ENCODE peak calls at places on chromosomes 6 and 20, in ten cellular contexts. One of them, this sample, is unnamed.

GRCh38 chr20:46870041-46870440 is 24.6 kb upstream of the EYA2 start:
- DNase-seq in AG09319: no peak
- DNase-seq in cardiac muscle cell: no peak
- DNase-seq in activated CD4-positive, CD25-positive, alpha-beta regulatory T cell treated with anti-CD3 and anti-CD28 coated beads, Interleukin-2, amount 50 U/mL, for 16 hours: no peak
- DNase-seq in NCI-H187 treated with DMSO at 0.1 percent for 48 hours: no peak
- DNase-seq in psoas muscle: no peak
- DNase-seq in RPMI7951: no peak
- DNase-seq in fibroblast of the aortic adventitia: no peak
- DNase-seq in nephron progenitor cell: no peak
- DNase-seq in hepatocyte: no peak
- DNase-seq in this sample: no peak

GRCh38 chr20:46174469-46175126 is 56.5 kb downstream of the CD40 start:
- DNase-seq in AG09319: peak
- DNase-seq in cardiac muscle cell: peak
- DNase-seq in activated CD4-positive, CD25-positive, alpha-beta regulatory T cell treated with anti-CD3 and anti-CD28 coated beads, Interleukin-2, amount 50 U/mL, for 16 hours: peak
- DNase-seq in NCI-H187 treated with DMSO at 0.1 percent for 48 hours: no peak
- DNase-seq in psoas muscle: peak
- DNase-seq in RPMI7951: peak
- DNase-seq in fibroblast of the aortic adventitia: peak
- DNase-seq in nephron progenitor cell: peak
- DNase-seq in hepatocyte: peak
- DNase-seq in this sample: peak

GRCh38 chr20:19275630-19276071 is 63.2 kb downstream of the SLC24A3 start:
- DNase-seq in AG09319: peak
- DNase-seq in cardiac muscle cell: no peak
- DNase-seq in activated CD4-positive, CD25-positive, alpha-beta regulatory T cell treated with anti-CD3 and anti-CD28 coated beads, Interleukin-2, amount 50 U/mL, for 16 hours: no peak
- DNase-seq in NCI-H187 treated with DMSO at 0.1 percent for 48 hours: no peak
- DNase-seq in psoas muscle: peak
- DNase-seq in RPMI7951: peak
- DNase-seq in fibroblast of the aortic adventitia: no peak
- DNase-seq in nephron progenitor cell: no peak
- DNase-seq in hepatocyte: peak
- DNase-seq in this sample: peak

GRCh38 chr6:30700340-30700739 is 9.6 kb upstream of the NRM start:
- DNase-seq in AG09319: no peak
- DNase-seq in cardiac muscle cell: no peak
- DNase-seq in activated CD4-positive, CD25-positive, alpha-beta regulatory T cell treated with anti-CD3 and anti-CD28 coated beads, Interleukin-2, amount 50 U/mL, for 16 hours: no peak
- DNase-seq in NCI-H187 treated with DMSO at 0.1 percent for 48 hours: no peak
- DNase-seq in psoas muscle: no peak
- DNase-seq in RPMI7951: no peak
- DNase-seq in fibroblast of the aortic adventitia: no peak
- DNase-seq in nephron progenitor cell: no peak
- DNase-seq in hepatocyte: no peak
- DNase-seq in this sample: no peak

GRCh38 chr6:137241481-137242011 is 22.4 kb upstream of the IFNGR1 start:
- DNase-seq in AG09319: no peak
- DNase-seq in cardiac muscle cell: no peak
- DNase-seq in activated CD4-positive, CD25-positive, alpha-beta regulatory T cell treated with anti-CD3 and anti-CD28 coated beads, Interleukin-2, amount 50 U/mL, for 16 hours: no peak
- DNase-seq in NCI-H187 treated with DMSO at 0.1 percent for 48 hours: no peak
- DNase-seq in psoas muscle: no peak
- DNase-seq in RPMI7951: peak
- DNase-seq in fibroblast of the aortic adventitia: peak
- DNase-seq in nephron progenitor cell: no peak
- DNase-seq in hepatocyte: peak
- DNase-seq in this sample: no peak

GRCh38 chr20:47181056-47181862 is 175.2 kb downstream of the ZMYND8 start:
- DNase-seq in AG09319: no peak
- DNase-seq in cardiac muscle cell: no peak
- DNase-seq in activated CD4-positive, CD25-positive, alpha-beta regulatory T cell treated with anti-CD3 and anti-CD28 coated beads, Interleukin-2, amount 50 U/mL, for 16 hours: no peak
- DNase-seq in NCI-H187 treated with DMSO at 0.1 percent for 48 hours: no peak
- DNase-seq in psoas muscle: no peak
- DNase-seq in RPMI7951: peak
- DNase-seq in fibroblast of the aortic adventitia: peak
- DNase-seq in nephron progenitor cell: no peak
- DNase-seq in hepatocyte: peak
- DNase-seq in this sample: no peak

GRCh38 chr20:137668-138131 is 4.7 kb upstream of the DEFB126 start:
- DNase-seq in AG09319: no peak
- DNase-seq in cardiac muscle cell: no peak
- DNase-seq in activated CD4-positive, CD25-positive, alpha-beta regulatory T cell treated with anti-CD3 and anti-CD28 coated beads, Interleukin-2, amount 50 U/mL, for 16 hours: no peak
- DNase-seq in NCI-H187 treated with DMSO at 0.1 percent for 48 hours: no peak
- DNase-seq in psoas muscle: no peak
- DNase-seq in RPMI7951: peak
- DNase-seq in fibroblast of the aortic adventitia: no peak
- DNase-seq in nephron progenitor cell: no peak
- DNase-seq in hepatocyte: no peak
- DNase-seq in this sample: no peak

GRCh38 chr6:4962905-4963304 is 40.9 kb downstream of the RPP40 start:
- DNase-seq in AG09319: no peak
- DNase-seq in cardiac muscle cell: no peak
- DNase-seq in activated CD4-positive, CD25-positive, alpha-beta regulatory T cell treated with anti-CD3 and anti-CD28 coated beads, Interleukin-2, amount 50 U/mL, for 16 hours: no peak
- DNase-seq in NCI-H187 treated with DMSO at 0.1 percent for 48 hours: no peak
- DNase-seq in psoas muscle: no peak
- DNase-seq in RPMI7951: no peak
- DNase-seq in fibroblast of the aortic adventitia: no peak
- DNase-seq in nephron progenitor cell: no peak
- DNase-seq in hepatocyte: no peak
- DNase-seq in this sample: no peak

GRCh38 chr20:31872406-31872805 is 2.0 kb downstream of the TTLL9 start:
- DNase-seq in AG09319: no peak
- DNase-seq in cardiac muscle cell: no peak
- DNase-seq in activated CD4-positive, CD25-positive, alpha-beta regulatory T cell treated with anti-CD3 and anti-CD28 coated beads, Interleukin-2, amount 50 U/mL, for 16 hours: no peak
- DNase-seq in NCI-H187 treated with DMSO at 0.1 percent for 48 hours: no peak
- DNase-seq in psoas muscle: no peak
- DNase-seq in RPMI7951: no peak
- DNase-seq in fibroblast of the aortic adventitia: no peak
- DNase-seq in nephron progenitor cell: no peak
- DNase-seq in hepatocyte: no peak
- DNase-seq in this sample: no peak

GRCh38 chr6:155273438-155273837 is 9.6 kb downstream of the CLDN20 start:
- DNase-seq in AG09319: no peak
- DNase-seq in cardiac muscle cell: no peak
- DNase-seq in activated CD4-positive, CD25-positive, alpha-beta regulatory T cell treated with anti-CD3 and anti-CD28 coated beads, Interleukin-2, amount 50 U/mL, for 16 hours: no peak
- DNase-seq in NCI-H187 treated with DMSO at 0.1 percent for 48 hours: no peak
- DNase-seq in psoas muscle: no peak
- DNase-seq in RPMI7951: peak
- DNase-seq in fibroblast of the aortic adventitia: peak
- DNase-seq in nephron progenitor cell: peak
- DNase-seq in hepatocyte: peak
- DNase-seq in this sample: no peak

GRCh38 chr6:53241936-53242335 is 93.3 kb upstream of the GCM1 start:
- DNase-seq in AG09319: no peak
- DNase-seq in cardiac muscle cell: no peak
- DNase-seq in activated CD4-positive, CD25-positive, alpha-beta regulatory T cell treated with anti-CD3 and anti-CD28 coated beads, Interleukin-2, amount 50 U/mL, for 16 hours: no peak
- DNase-seq in NCI-H187 treated with DMSO at 0.1 percent for 48 hours: no peak
- DNase-seq in psoas muscle: no peak
- DNase-seq in RPMI7951: peak
- DNase-seq in fibroblast of the aortic adventitia: no peak
- DNase-seq in nephron progenitor cell: no peak
- DNase-seq in hepatocyte: no peak
- DNase-seq in this sample: no peak

GRCh38 chr6:183668-184067 is 108.6 kb upstream of the DUSP22 start:
- DNase-seq in AG09319: no peak
- DNase-seq in cardiac muscle cell: no peak
- DNase-seq in activated CD4-positive, CD25-positive, alpha-beta regulatory T cell treated with anti-CD3 and anti-CD28 coated beads, Interleukin-2, amount 50 U/mL, for 16 hours: no peak
- DNase-seq in NCI-H187 treated with DMSO at 0.1 percent for 48 hours: no peak
- DNase-seq in psoas muscle: no peak
- DNase-seq in RPMI7951: no peak
- DNase-seq in fibroblast of the aortic adventitia: no peak
- DNase-seq in nephron progenitor cell: no peak
- DNase-seq in hepatocyte: no peak
- DNase-seq in this sample: no peak